ENCODE peak calls at places on chromosomes 16 and 17, in eight cellular contexts. J, B, E, O, N, Z, K and X are unnamed samples.

GRCh38 chr17:67400193-67400592 is 23.1 kb downstream of the PITPNC1 start:
- DNase-seq in J (no peak), B (no peak), E (no peak), O (no peak), N (no peak), Z (no peak), K (no peak), X (no peak)

GRCh38 chr16:90018297-90019200 is 707 bp downstream of the DBNDD1 start:
- DNase-seq in J (no peak), B (peak), E (no peak), O (no peak), N (no peak), Z (peak), K (no peak), X (no peak)

GRCh38 chr17:19671433-19671832 is 22.9 kb downstream of the ALDH3A2 start:
- DNase-seq in J (no peak), B (no peak), E (no peak), O (no peak), N (no peak), Z (no peak), K (no peak), X (peak)

GRCh38 chr17:2292100-2292499 is 11.5 kb downstream of the SMG6 start:
- DNase-seq in J (no peak), B (no peak), E (no peak), O (no peak), N (no peak), Z (no peak), K (no peak), X (no peak)

GRCh38 chr17:61309362-61309761 is 90.3 kb upstream of the TBX2 start:
- DNase-seq in J (no peak), B (no peak), E (no peak), O (no peak), N (no peak), Z (no peak), K (no peak), X (no peak)

GRCh38 chr17:77840156-77840555 is 118.3 kb upstream of the TNRC6C start:
- DNase-seq in J (no peak), B (no peak), E (no peak), O (no peak), N (no peak), Z (no peak), K (no peak), X (peak)

GRCh38 chr17:42179335-42179734 is 1.6 kb downstream of the KCNH4 start:
- DNase-seq in J (no peak), B (no peak), E (no peak), O (no peak), N (no peak), Z (no peak), K (no peak), X (no peak)

GRCh38 chr16:85520853-85521736 is 92.0 kb upstream of the GSE1 start:
- DNase-seq in J (no peak), B (no peak), E (no peak), O (no peak), N (no peak), Z (peak), K (peak), X (no peak)

GRCh38 chr16:4306439-4307214 is 9.2 kb upstream of the GLIS2 start:
- DNase-seq in J (peak), B (peak), E (peak), O (peak), N (peak), Z (peak), K (no peak), X (no peak)

GRCh38 chr17:73203788-73204479 is 11.1 kb downstream of the COG1 start:
- DNase-seq in J (peak), B (no peak), E (peak), O (no peak), N (peak), Z (no peak), K (no peak), X (no peak)

GRCh38 chr16:83162791-83163190 is 536.0 kb downstream of the CDH13 start:
- DNase-seq in J (no peak), B (no peak), E (no peak), O (no peak), N (no peak), Z (no peak), K (no peak), X (no peak)

GRCh38 chr16:3004319-3004718 is 8.4 kb upstream of the CLDN9 start:
- DNase-seq in J (no peak), B (peak), E (no peak), O (no peak), N (no peak), Z (no peak), K (no peak), X (no peak)

GRCh38 chr17:71921726-71922320 is 199.0 kb upstream of the SOX9 start:
- DNase-seq in J (no peak), B (no peak), E (no peak), O (no peak), N (no peak), Z (no peak), K (no peak), X (no peak)

GRCh38 chr17:21295036-21295952 is 10.8 kb downstream of the MAP2K3 start:
- DNase-seq in J (no peak), B (peak), E (no peak), O (no peak), N (no peak), Z (no peak), K (no peak), X (peak)

GRCh38 chr17:29169806-29170591 is 10.2 kb downstream of the MYO18A start:
- DNase-seq in J (no peak), B (no peak), E (no peak), O (no peak), N (no peak), Z (no peak), K (no peak), X (no peak)

GRCh38 chr16:35195864-35196216 is 1736.4 kb downstream of the TP53TG3F start:
- DNase-seq in J (no peak), B (no peak), E (no peak), O (no peak), N (no peak), Z (no peak), K (no peak), X (no peak)

GRCh38 chr16:87464691-87465300 is 28.0 kb downstream of the ZCCHC14 start:
- DNase-seq in J (peak), B (no peak), E (peak), O (no peak), N (no peak), Z (peak), K (peak), X (peak)

GRCh38 chr16:19330801-19331484 is 45.4 kb downstream of the CLEC19A start:
- DNase-seq in J (no peak), B (no peak), E (no peak), O (no peak), N (no peak), Z (no peak), K (no peak), X (no peak)

GRCh38 chr17:39196820-39197331 is 593 bp downstream of the CACNB1 start:
- DNase-seq in J (no peak), B (peak), E (no peak), O (no peak), N (no peak), Z (peak), K (no peak), X (peak)

GRCh38 chr17:27333410-27333980 is 39.6 kb downstream of the WSB1 start:
- DNase-seq in J (no peak), B (no peak), E (peak), O (no peak), N (no peak), Z (no peak), K (no peak), X (no peak)

GRCh38 chr16:85309656-85310587 is 197.7 kb upstream of the CIBAR2 start:
- DNase-seq in J (no peak), B (no peak), E (no peak), O (no peak), N (no peak), Z (peak), K (no peak), X (peak)

GRCh38 chr17:17681744-17682292 is 560 bp downstream of the RAI1 start:
- DNase-seq in J (peak), B (peak), E (peak), O (no peak), N (no peak), Z (peak), K (peak), X (no peak)

GRCh38 chr17:47869114-47869513 is 18.2 kb upstream of the SP6 start:
- DNase-seq in J (no peak), B (no peak), E (no peak), O (no peak), N (no peak), Z (no peak), K (no peak), X (no peak)

GRCh38 chr16:23423496-23424049 is 29.4 kb downstream of the COG7 start:
- DNase-seq in J (no peak), B (no peak), E (no peak), O (no peak), N (no peak), Z (peak), K (peak), X (peak)

GRCh38 chr16:9089660-9090059 is 1.8 kb upstream of the HAPSTR1 start:
- DNase-seq in J (no peak), B (no peak), E (no peak), O (no peak), N (no peak), Z (no peak), K (no peak), X (no peak)

GRCh38 chr16:50071075-50071671 is 5.4 kb downstream of the HEATR3 start:
- DNase-seq in J (no peak), B (no peak), E (no peak), O (no peak), N (no peak), Z (no peak), K (no peak), X (no peak)

GRCh38 chr17:21124096-21124495 is 2.7 kb upstream of the DHRS7B start:
- DNase-seq in J (no peak), B (no peak), E (no peak), O (no peak), N (no peak), Z (no peak), K (no peak), X (no peak)

GRCh38 chr16:720507-720989 is 398 bp upstream of the ANTKMT start:
- DNase-seq in J (peak), B (peak), E (peak), O (no peak), N (no peak), Z (peak), K (no peak), X (no peak)

GRCh38 chr16:50151322-50151721 is 1.8 kb upstream of the TENT4B start:
- DNase-seq in J (no peak), B (no peak), E (no peak), O (no peak), N (no peak), Z (no peak), K (no peak), X (no peak)

GRCh38 chr17:75753514-75754377 is 11.2 kb downstream of the GALK1 start:
- DNase-seq in J (peak), B (peak), E (peak), O (peak), N (peak), Z (peak), K (no peak), X (peak)

GRCh38 chr17:35082073-35082657 is 18.7 kb upstream of the RFFL start:
- DNase-seq in J (no peak), B (no peak), E (no peak), O (no peak), N (no peak), Z (no peak), K (no peak), X (no peak)

GRCh38 chr16:8972843-8973586 is 9.3 kb upstream of the USP7 start:
- DNase-seq in J (no peak), B (no peak), E (no peak), O (no peak), N (no peak), Z (no peak), K (no peak), X (no peak)

GRCh38 chr17:28170771-28171170 is 128.3 kb downstream of the NLK start:
- DNase-seq in J (no peak), B (no peak), E (no peak), O (no peak), N (no peak), Z (no peak), K (no peak), X (no peak)

GRCh38 chr17:78797213-78797612 is 15.1 kb upstream of the CYTH1 start:
- DNase-seq in J (no peak), B (no peak), E (no peak), O (no peak), N (no peak), Z (no peak), K (no peak), X (no peak)

GRCh38 chr17:17088104-17088485 is 45.8 kb downstream of the MPRIP start:
- DNase-seq in J (no peak), B (peak), E (no peak), O (no peak), N (no peak), Z (no peak), K (no peak), X (no peak)

GRCh38 chr17:78041401-78042179 is 83.1 kb downstream of the TNRC6C start:
- DNase-seq in J (no peak), B (no peak), E (no peak), O (no peak), N (no peak), Z (no peak), K (no peak), X (no peak)